ENCODE peak calls at places on chromosomes 5 and 9, in eight cellular contexts. D, H, U, Q, A, R, Z and W are unnamed samples.

GRCh38 chr5:115379622-115380344 is 83.3 kb upstream of the CCDC112 start:
- DNase-seq in D (peak), H (no peak), U (no peak), Q (peak), A (no peak), R (peak), Z (peak), W (no peak)

GRCh38 chr5:27733242-27733641 is 694.9 kb upstream of the CDH9 start:
- DNase-seq in D (no peak), H (no peak), U (no peak), Q (no peak), A (no peak), R (no peak), Z (no peak), W (no peak)

GRCh38 chr5:142181096-142181495 is 72.5 kb downstream of the NDFIP1 start:
- DNase-seq in D (no peak), H (peak), U (no peak), Q (no peak), A (no peak), R (no peak), Z (no peak), W (no peak)

GRCh38 chr9:133842721-133843227 is 104.6 kb upstream of the SARDH start:
- DNase-seq in D (no peak), H (no peak), U (no peak), Q (no peak), A (no peak), R (no peak), Z (no peak), W (no peak)

GRCh38 chr9:131516274-131516565 is 13.5 kb downstream of the POMT1 start:
- DNase-seq in D (no peak), H (no peak), U (no peak), Q (no peak), A (no peak), R (no peak), Z (no peak), W (no peak)

GRCh38 chr9:129885018-129885669 is 49.9 kb downstream of the USP20 start:
- DNase-seq in D (peak), H (no peak), U (peak), Q (peak), A (no peak), R (peak), Z (no peak), W (no peak)

GRCh38 chr5:39169081-39169480 is 50.3 kb downstream of the FYB1 start:
- DNase-seq in D (peak), H (no peak), U (no peak), Q (no peak), A (no peak), R (no peak), Z (no peak), W (no peak)

GRCh38 chr5:154757647-154758406 is 2.6 kb downstream of the LARP1 start:
- DNase-seq in D (peak), H (no peak), U (no peak), Q (no peak), A (peak), R (no peak), Z (no peak), W (no peak)

GRCh38 chr9:20280330-20280729 is 342.0 kb downstream of the MLLT3 start:
- DNase-seq in D (no peak), H (no peak), U (no peak), Q (no peak), A (no peak), R (no peak), Z (no peak), W (no peak)

GRCh38 chr9:127004946-127005769 is 90.6 kb downstream of the RALGPS1 start:
- DNase-seq in D (peak), H (no peak), U (no peak), Q (no peak), A (peak), R (peak), Z (no peak), W (no peak)

GRCh38 chr5:10934789-10935355 is 173.8 kb upstream of the DAP start:
- DNase-seq in D (no peak), H (no peak), U (no peak), Q (no peak), A (no peak), R (no peak), Z (no peak), W (no peak)

GRCh38 chr5:59039296-59040006 is 456.6 kb downstream of the RAB3C start:
- DNase-seq in D (peak), H (peak), U (peak), Q (peak), A (peak), R (peak), Z (no peak), W (peak)

GRCh38 chr5:93054424-93055165 is 526.4 kb downstream of the NR2F1-AS1 start:
- DNase-seq in D (peak), H (no peak), U (no peak), Q (no peak), A (peak), R (no peak), Z (no peak), W (no peak)

GRCh38 chr9:5459289-5459829 is 9.0 kb downstream of the CD274 start:
- DNase-seq in D (peak), H (no peak), U (no peak), Q (peak), A (peak), R (no peak), Z (no peak), W (no peak)

GRCh38 chr9:125484632-125485282 is 222.3 kb downstream of the MAPKAP1 start:
- DNase-seq in D (peak), H (no peak), U (no peak), Q (no peak), A (peak), R (no peak), Z (no peak), W (no peak)

GRCh38 chr5:151298063-151298462 is 5.5 kb downstream of the SLC36A3 start:
- DNase-seq in D (peak), H (peak), U (no peak), Q (no peak), A (peak), R (no peak), Z (peak), W (no peak)

GRCh38 chr9:104984994-104985393 is 57.0 kb upstream of the ABCA1 start:
- DNase-seq in D (no peak), H (no peak), U (no peak), Q (no peak), A (no peak), R (no peak), Z (no peak), W (no peak)

GRCh38 chr9:88586452-88586851 is 51.5 kb downstream of the NXNL2 start:
- DNase-seq in D (peak), H (no peak), U (no peak), Q (no peak), A (no peak), R (no peak), Z (no peak), W (no peak)

GRCh38 chr5:53084856-53085255 is 24.7 kb downstream of the MOCS2 start:
- DNase-seq in D (no peak), H (no peak), U (no peak), Q (no peak), A (no peak), R (no peak), Z (no peak), W (no peak)

GRCh38 chr5:149697001-149697400 is 33.1 kb upstream of the PPARGC1B start:
- DNase-seq in D (peak), H (no peak), U (no peak), Q (no peak), A (peak), R (no peak), Z (no peak), W (no peak)

GRCh38 chr5:109273594-109273993 is 136.2 kb downstream of the PJA2 start:
- DNase-seq in D (no peak), H (no peak), U (no peak), Q (no peak), A (no peak), R (no peak), Z (no peak), W (no peak)

GRCh38 chr5:135434591-135435466 is 12.3 kb downstream of the DCANP1 start:
- DNase-seq in D (peak), H (peak), U (no peak), Q (no peak), A (no peak), R (no peak), Z (no peak), W (no peak)

GRCh38 chr9:68802525-68803015 is 97.5 kb downstream of the PIP5K1B start:
- DNase-seq in D (no peak), H (no peak), U (no peak), Q (no peak), A (no peak), R (peak), Z (no peak), W (no peak)

GRCh38 chr5:157890825-157891587 is 32.1 kb upstream of the CLINT1 start:
- DNase-seq in D (no peak), H (peak), U (no peak), Q (no peak), A (no peak), R (peak), Z (no peak), W (no peak)

DNA sequence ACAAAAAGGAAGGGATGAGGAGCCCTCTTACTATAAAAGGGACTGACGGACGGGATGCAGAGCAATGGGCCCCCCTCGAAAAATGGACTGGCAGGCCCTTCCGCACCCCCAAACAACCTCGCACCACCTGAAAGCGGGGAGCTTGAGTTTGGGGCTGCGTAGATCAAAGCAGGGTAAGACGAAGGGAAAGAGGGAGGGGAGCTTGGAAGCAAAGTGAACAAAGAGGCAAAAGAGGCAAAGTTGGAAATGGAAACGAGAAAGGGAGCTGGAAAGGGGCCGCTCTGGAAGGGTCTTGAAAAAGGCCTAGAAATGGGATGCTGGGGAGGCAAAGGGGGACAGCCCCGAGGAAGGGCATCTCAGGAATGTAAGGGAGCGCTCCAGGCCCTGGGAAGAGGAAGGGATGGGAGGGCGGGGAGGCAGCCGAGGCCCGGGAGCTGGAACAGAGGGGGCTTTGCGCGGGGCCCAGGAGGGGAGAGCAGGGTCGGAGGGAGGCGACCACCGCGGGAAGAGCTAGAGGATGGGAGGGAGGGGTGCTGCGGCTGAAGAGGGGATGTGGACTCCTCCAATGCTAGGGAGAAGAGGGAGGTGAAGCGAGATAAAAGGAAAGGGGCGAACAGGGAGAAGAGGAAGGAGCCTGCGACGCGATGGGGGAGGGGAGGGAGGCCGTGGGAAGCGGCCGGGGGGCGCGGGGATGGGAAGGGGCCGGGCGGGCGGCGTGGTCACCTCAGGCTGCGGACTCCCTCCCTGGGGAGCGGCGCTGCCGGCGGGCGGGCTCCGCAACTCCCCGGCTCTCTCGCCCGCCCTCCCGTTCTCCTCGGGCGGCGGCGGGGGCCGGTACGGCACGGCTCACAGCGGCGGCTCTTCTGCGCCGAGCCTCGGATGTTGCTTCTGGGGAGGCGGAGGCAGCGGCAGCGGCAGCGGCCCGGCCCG is 580 bp downstream of the RNF145 start:
- DNase-seq in D (peak), H (peak), U (no peak), Q (peak), A (peak), R (no peak), Z (no peak), W (no peak)
- TF ChIP-seq CTCF in D (no peak), H (no peak), U (no peak), Q (no peak), A (no peak), R (no peak), Z (no peak), W (no peak)

GRCh38 chr5:103373576-103374472 is 115.3 kb downstream of the MACIR start:
- DNase-seq in D (no peak), H (peak), U (no peak), Q (peak), A (no peak), R (no peak), Z (no peak), W (no peak)

GRCh38 chr5:103375863-103376591 is 117.5 kb downstream of the MACIR start:
- DNase-seq in D (no peak), H (peak), U (no peak), Q (no peak), A (no peak), R (no peak), Z (no peak), W (no peak)

GRCh38 chr5:103371046-103371603 is 112.6 kb downstream of the MACIR start:
- DNase-seq in D (no peak), H (no peak), U (no peak), Q (peak), A (no peak), R (no peak), Z (no peak), W (no peak)

GRCh38 chr5:103374473-103374963 is 116.0 kb downstream of the MACIR start:
- DNase-seq in D (no peak), H (no peak), U (no peak), Q (no peak), A (no peak), R (no peak), Z (no peak), W (no peak)

DNA sequence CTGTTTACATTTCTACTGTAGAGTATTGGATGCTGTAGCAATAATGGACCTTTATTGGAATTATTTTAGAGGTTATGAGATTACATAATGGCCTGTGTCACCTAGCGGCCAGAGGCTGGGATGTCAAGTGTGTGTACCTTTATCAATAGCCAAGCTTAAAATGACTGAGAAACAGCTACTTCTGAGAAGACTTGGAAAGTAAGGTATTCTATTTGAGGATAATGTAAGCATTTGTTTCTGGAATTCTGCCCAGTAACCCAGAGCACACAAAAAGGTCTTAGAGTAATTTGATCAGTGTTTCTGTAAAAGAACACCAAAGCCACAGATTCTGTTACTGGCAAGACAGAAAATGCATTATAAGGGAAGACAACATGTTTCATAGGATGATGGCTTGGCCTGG is 116.8 kb downstream of the MACIR start:
- DNase-seq in D (peak), H (no peak), U (no peak), Q (no peak), A (peak), R (no peak), Z (no peak), W (no peak)
- TF ChIP-seq CTCF in D (peak), H (peak), U (no peak), Q (no peak), A (no peak), R (no peak), Z (peak), W (no peak)

DNA sequence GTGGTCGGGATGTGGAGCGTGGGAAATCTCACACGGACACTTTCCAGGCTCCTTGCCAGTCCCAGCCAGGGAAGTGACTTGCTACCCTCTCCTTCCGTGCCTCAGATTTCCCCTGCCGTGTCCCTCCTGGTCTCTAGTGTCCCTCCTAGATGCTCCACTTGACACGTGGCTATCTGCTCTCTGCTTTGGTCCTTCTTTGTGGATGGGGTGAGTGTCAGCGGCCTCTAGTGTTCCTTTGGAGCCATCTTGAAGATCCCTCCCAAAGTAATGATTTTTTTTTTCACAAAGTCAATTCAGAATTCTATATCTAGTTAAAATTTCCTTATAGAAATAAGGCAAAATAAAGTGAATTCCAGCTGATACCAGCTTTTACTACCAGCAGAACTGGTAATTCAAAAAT is 117.7 kb downstream of the MRPL36 start:
- DNase-seq in D (no peak), H (no peak), U (no peak), Q (no peak), A (no peak), R (no peak), Z (no peak), W (no peak)
- TF ChIP-seq CTCF in D (no peak), H (no peak), U (no peak), Q (no peak), A (no peak), R (no peak), Z (no peak), W (no peak)

GRCh38 chr5:116475232-116475828 is 99.3 kb downstream of the SEMA6A start:
- DNase-seq in D (no peak), H (no peak), U (no peak), Q (no peak), A (no peak), R (no peak), Z (no peak), W (no peak)

GRCh38 chr5:116476903-116477537 is 97.6 kb downstream of the SEMA6A start:
- DNase-seq in D (no peak), H (no peak), U (no peak), Q (no peak), A (peak), R (no peak), Z (no peak), W (no peak)

GRCh38 chr5:116473706-116474105 is 100.9 kb downstream of the SEMA6A start:
- DNase-seq in D (no peak), H (no peak), U (no peak), Q (no peak), A (no peak), R (no peak), Z (no peak), W (no peak)

GRCh38 chr5:116468583-116468982 is 106.0 kb downstream of the SEMA6A start:
- DNase-seq in D (no peak), H (no peak), U (no peak), Q (no peak), A (no peak), R (no peak), Z (no peak), W (no peak)

GRCh38 chr5:116472274-116472673 is 102.3 kb downstream of the SEMA6A start:
- DNase-seq in D (no peak), H (no peak), U (no peak), Q (no peak), A (no peak), R (no peak), Z (no peak), W (no peak)
- TF ChIP-seq CTCF in D (no peak), H (peak), U (no peak), Q (no peak), A (no peak), R (no peak), Z (peak), W (no peak)

GRCh38 chr5:65624025-65624569 is at the start of gene TRIM23:
- DNase-seq in D (peak), H (peak), U (peak), Q (peak), A (peak), R (peak), Z (peak), W (peak)
- TF ChIP-seq CTCF in D (no peak), H (no peak), U (no peak), Q (no peak), A (no peak), R (no peak), Z (no peak), W (no peak)

DNA sequence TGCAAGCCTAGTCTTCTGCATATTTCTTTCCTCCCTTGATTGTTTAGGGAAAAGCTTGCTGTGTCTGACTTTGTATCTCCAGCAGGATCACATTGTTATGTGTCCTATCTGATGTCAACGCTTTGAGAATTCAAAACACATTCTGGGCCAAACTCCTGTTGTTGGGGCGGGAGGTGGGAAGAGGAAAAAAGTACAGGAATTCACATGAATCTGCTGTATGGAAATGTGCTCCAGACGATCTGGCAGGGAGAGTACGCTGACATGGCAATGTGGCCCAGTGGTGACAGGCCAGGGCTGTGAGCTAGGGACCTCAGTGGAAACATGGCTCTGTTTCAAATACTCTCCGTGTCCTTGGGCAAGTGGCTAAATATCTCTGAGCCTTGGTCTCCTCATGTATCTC is 87.4 kb upstream of the GNA14 start:
- DNase-seq in D (peak), H (no peak), U (no peak), Q (no peak), A (peak), R (no peak), Z (no peak), W (no peak)
- TF ChIP-seq CTCF in D (no peak), H (no peak), U (no peak), Q (no peak), A (no peak), R (no peak), Z (no peak), W (no peak)

GRCh38 chr5:22889714-22890113 is 36.6 kb upstream of the CDH12 start:
- DNase-seq in D (no peak), H (no peak), U (no peak), Q (no peak), A (no peak), R (no peak), Z (no peak), W (no peak)
- TF ChIP-seq CTCF in D (no peak), H (no peak), U (no peak), Q (no peak), A (no peak), R (peak), Z (no peak), W (no peak)